ENCODE peak calls at places on chromosomes 5 and 9, in seven cellular contexts. M is naive thymus-derived CD4-positive, alpha-beta T cell; U is T-helper 2 cell; K is AG08396; S is activated T-cell treated with anti-CD3 and anti-CD28 coated beads, Interleukin-2, amount 50 U/mL, for 1 hour; Q is psoas muscle; E is HCEC 1CT. V is an unnamed sample.

GRCh38 chr5:87233122-87233521 is 34.6 kb upstream of the RASA1 start:
- DNase-seq in M (no peak), U (no peak), K (no peak), S (no peak), Q (no peak), E (no peak), V (no peak)

GRCh38 chr5:157539623-157540022 is 36.0 kb downstream of the ADAM19 start:
- DNase-seq in M (no peak), U (no peak), K (no peak), S (no peak), Q (no peak), E (no peak), V (no peak)

GRCh38 chr9:21591221-21592062 is 109.3 kb upstream of the IFNE start:
- DNase-seq in M (no peak), U (peak), K (peak), S (peak), Q (peak), E (peak), V (no peak)

GRCh38 chr9:136022731-136023400 is 61.7 kb upstream of the UBAC1 start:
- DNase-seq in M (no peak), U (no peak), K (no peak), S (no peak), Q (peak), E (no peak), V (no peak)

GRCh38 chr5:34545164-34545563 is 111.0 kb upstream of the RAI14 start:
- DNase-seq in M (no peak), U (no peak), K (no peak), S (no peak), Q (no peak), E (no peak), V (no peak)

GRCh38 chr5:149435015-149435376 is 55.9 kb upstream of the IL17B start:
- DNase-seq in M (no peak), U (no peak), K (no peak), S (no peak), Q (no peak), E (no peak), V (no peak)

GRCh38 chr9:87964826-87965225 is 9.5 kb downstream of the CDK20 start:
- DNase-seq in M (no peak), U (no peak), K (no peak), S (no peak), Q (no peak), E (no peak), V (no peak)

GRCh38 chr5:132389453-132390286 is 20.2 kb downstream of the SLC22A5 start:
- DNase-seq in M (no peak), U (no peak), K (peak), S (no peak), Q (peak), E (peak), V (no peak)

GRCh38 chr9:8579661-8580060 is 780.1 kb upstream of the DMAC1 start:
- DNase-seq in M (no peak), U (no peak), K (no peak), S (no peak), Q (no peak), E (no peak), V (no peak)

GRCh38 chr9:16442622-16443021 is 427.8 kb downstream of the BNC2 start:
- DNase-seq in M (no peak), U (no peak), K (no peak), S (no peak), Q (peak), E (peak), V (no peak)

GRCh38 chr9:84107995-84108394 is 127.4 kb downstream of the RMI1 start:
- DNase-seq in M (no peak), U (no peak), K (no peak), S (no peak), Q (no peak), E (no peak), V (no peak)

V was measured in COR-L47.